ENCODE peak calls at places on chromosomes 16 and 17, in eight cellular contexts. One of them, this sample, is unnamed.
A peak's percentile ranks its signal among the peaks of the same experiment; 100 is the strongest.

GRCh38 chr17:4936436-4936835 is 3.4 kb downstream of the SLC25A11 start:
- DNase-seq in iPS-NIHi11: no peak
- DNase-seq in GM12891: no peak
- DNase-seq in ascending aorta: no peak
- DNase-seq in caudate nucleus: no peak
- DNase-seq in Daoy: no peak
- DNase-seq in NCI-H774: no peak
- DNase-seq in KG1: no peak
- DNase-seq in this sample: no peak

GRCh38 chr17:82105417-82105881 is 7.4 kb upstream of the FASN start:
- DNase-seq in iPS-NIHi11: no peak
- DNase-seq in GM12891: no peak
- DNase-seq in Daoy: no peak
- DNase-seq in caudate nucleus: no peak
- DNase-seq in NCI-H774: no peak
- DNase-seq in ascending aorta: no peak
- DNase-seq in KG1: no peak
- DNase-seq in this sample: no peak

GRCh38 chr16:57023541-57024249 is 34.3 kb downstream of the NLRC5 start:
- DNase-seq in Daoy: no peak
- DNase-seq in caudate nucleus: no peak
- DNase-seq in GM12891: no peak
- DNase-seq in KG1: no peak
- DNase-seq in iPS-NIHi11: no peak
- DNase-seq in NCI-H774: no peak
- DNase-seq in ascending aorta: no peak
- DNase-seq in this sample: no peak

GRCh38 chr16:67019171-67019570 is 9.8 kb upstream of the CBFB start:
- DNase-seq in KG1: no peak
- DNase-seq in GM12891: no peak
- DNase-seq in ascending aorta: no peak
- DNase-seq in NCI-H774: no peak
- DNase-seq in caudate nucleus: no peak
- DNase-seq in Daoy: no peak
- DNase-seq in iPS-NIHi11: no peak
- DNase-seq in this sample: no peak

GRCh38 chr17:38460082-38460715 is 31.9 kb downstream of the ARHGAP23 start:
- DNase-seq in GM12891: no peak
- DNase-seq in KG1: no peak
- DNase-seq in ascending aorta: no peak
- DNase-seq in iPS-NIHi11: no peak
- DNase-seq in Daoy: no peak
- DNase-seq in NCI-H774: no peak
- DNase-seq in caudate nucleus: no peak
- DNase-seq in this sample: no peak

GRCh38 chr16:4410335-4411075 is 5.9 kb downstream of the CORO7 start:
- DNase-seq in GM12891: no peak
- DNase-seq in Daoy: peak; percentile 50
- DNase-seq in NCI-H774: peak; percentile 23
- DNase-seq in iPS-NIHi11: no peak
- DNase-seq in ascending aorta: no peak
- DNase-seq in KG1: no peak
- DNase-seq in caudate nucleus: no peak
- DNase-seq in this sample: peak; percentile 78

GRCh38 chr17:77542551-77543490 is 402.1 kb downstream of the SEC14L1 start:
- DNase-seq in Daoy: peak; percentile 88
- DNase-seq in caudate nucleus: no peak
- DNase-seq in NCI-H774: peak; percentile 86
- DNase-seq in KG1: peak; percentile 66
- DNase-seq in GM12891: peak; percentile 56
- DNase-seq in iPS-NIHi11: peak; percentile 83
- DNase-seq in ascending aorta: peak; percentile 22
- DNase-seq in this sample: peak; percentile 64

GRCh38 chr17:61478790-61479492 is 26.7 kb downstream of the TBX4 start:
- DNase-seq in ascending aorta: no peak
- DNase-seq in caudate nucleus: no peak
- DNase-seq in NCI-H774: no peak
- DNase-seq in KG1: no peak
- DNase-seq in GM12891: no peak
- DNase-seq in Daoy: no peak
- DNase-seq in iPS-NIHi11: no peak
- DNase-seq in this sample: no peak

GRCh38 chr16:56700195-56700594 is 17.9 kb downstream of the MT1X start:
- DNase-seq in NCI-H774: no peak
- DNase-seq in GM12891: no peak
- DNase-seq in KG1: no peak
- DNase-seq in caudate nucleus: no peak
- DNase-seq in iPS-NIHi11: no peak
- DNase-seq in ascending aorta: no peak
- DNase-seq in Daoy: no peak
- DNase-seq in this sample: no peak

This sample was measured in AG09319.